ENCODE peak calls at places on chromosomes 5 and 9, in nine cellular contexts. O is uterus, Q is lower leg skin, E is vagina, F is IMR-90, P is body of pancreas, S is ovary, B is heart left ventricle, D is A549. L is an unnamed sample.

GRCh38 chr5:64690417-64691151 is at the start of gene SHISAL2B:
- DNase-seq in O (no peak), B (no peak), Q (no peak), E (no peak), F (no peak), D (peak; percentile 22), P (no peak), S (no peak), L (no peak)

GRCh38 chr5:85278193-85278592 is 893.5 kb upstream of the EDIL3 start:
- DNase-seq in E (no peak), B (no peak), P (no peak), F (no peak), D (no peak), Q (no peak), O (no peak), S (no peak), L (no peak)

GRCh38 chr5:37715957-37716356 is 123.9 kb downstream of the GDNF start:
- DNase-seq in B (no peak), P (no peak), Q (no peak), S (no peak), D (no peak), E (no peak), F (peak; percentile 51), O (no peak), L (no peak)

GRCh38 chr5:142874537-142874936 is 104.4 kb downstream of the ARHGAP26 start:
- DNase-seq in E (no peak), B (peak; percentile 87), D (peak; percentile 73), F (no peak), Q (peak; percentile 63), O (peak; percentile 57), P (peak; percentile 95), S (no peak), L (peak; percentile 54)

GRCh38 chr5:138979684-138980275 is 104.6 kb upstream of the LRRTM2 start:
- DNase-seq in D (no peak), O (no peak), E (no peak), Q (no peak), P (no peak), F (no peak), B (no peak), S (no peak), L (no peak)

GRCh38 chr9:114388764-114389375 is 1.1 kb upstream of the AKNA start:
- DNase-seq in F (no peak), E (no peak), S (no peak), B (peak; percentile 5), D (no peak), O (no peak), P (no peak), Q (no peak), L (no peak)

GRCh38 chr9:122132539-122132938 is 27.0 kb downstream of the NDUFA8 start:
- DNase-seq in Q (no peak), F (no peak), B (no peak), E (no peak), P (no peak), O (no peak), D (no peak), S (no peak), L (no peak)

GRCh38 chr9:70835323-70835722 is 286.1 kb downstream of the TRPM3 start:
- DNase-seq in O (no peak), P (no peak), B (no peak), D (no peak), S (no peak), F (no peak), Q (no peak), E (no peak), L (peak; percentile 11)

GRCh38 chr9:35294066-35294465 is 132.3 kb downstream of the UNC13B start:
- DNase-seq in D (no peak), O (no peak), P (no peak), B (no peak), F (no peak), Q (no peak), E (no peak), S (no peak), L (no peak)

GRCh38 chr5:78644741-78645300 is 3.8 kb downstream of the LHFPL2 start:
- DNase-seq in Q (no peak), E (no peak), B (no peak), F (peak; percentile 53), P (no peak), O (no peak), S (no peak), D (no peak), L (no peak)

GRCh38 chr9:94108584-94108983 is 24.3 kb downstream of the PTPDC1 start:
- DNase-seq in B (peak; percentile 52), E (no peak), O (no peak), D (no peak), S (no peak), Q (no peak), F (peak; percentile 18), P (no peak), L (no peak)

GRCh38 chr5:125310749-125311148 is 564.3 kb upstream of the ZNF608 start:
- DNase-seq in B (no peak), P (no peak), D (no peak), S (no peak), Q (no peak), F (peak; percentile 25), E (no peak), O (no peak), L (no peak)

GRCh38 chr9:115202960-115203751 is 85.2 kb upstream of the TNC start:
- DNase-seq in Q (no peak), O (peak; percentile 25), E (no peak), F (peak; percentile 94), S (no peak), D (no peak), P (no peak), B (peak; percentile 66), L (no peak)

GRCh38 chr5:170269579-170269978 is 28.0 kb downstream of the LCP2 start:
- DNase-seq in E (no peak), O (no peak), S (no peak), Q (no peak), B (no peak), D (no peak), F (no peak), P (peak; percentile 57), L (no peak)

GRCh38 chr5:127975961-127976360 is 107.6 kb upstream of the SLC12A2 start:
- DNase-seq in O (no peak), Q (no peak), E (no peak), S (no peak), P (no peak), B (no peak), D (no peak), F (no peak), L (no peak)

GRCh38 chr5:72917371-72917776 is 38.5 kb upstream of the FCHO2 start:
- DNase-seq in B (no peak), F (no peak), E (no peak), D (no peak), P (no peak), S (no peak), Q (no peak), O (no peak), L (no peak)
- TF ChIP-seq POLR2A in B (no peak), F (no peak), E (no peak), D (no peak), P (no peak), S (no peak), Q (no peak), O (no peak), L (no peak)

DNA sequence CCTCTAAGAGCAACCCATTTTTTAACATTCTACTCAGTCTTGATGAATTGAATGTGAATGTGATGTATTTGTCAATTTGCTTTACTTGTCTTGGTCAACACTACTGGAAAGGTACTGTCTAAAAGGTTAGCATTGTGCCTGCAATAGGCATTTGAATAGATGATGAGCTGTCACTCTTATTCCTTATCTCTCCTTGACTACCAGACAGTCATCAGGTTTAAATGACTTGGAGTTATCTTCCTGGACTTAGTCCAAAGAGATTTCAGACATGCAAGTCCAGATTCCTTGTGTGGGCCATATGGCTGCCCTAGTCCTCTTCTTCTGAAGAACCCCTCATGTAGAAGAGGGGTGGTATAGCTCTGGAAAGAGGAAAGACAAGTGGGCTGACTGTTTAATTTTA is 4.8 kb downstream of the ARHGEF28 start:
- DNase-seq in B (no peak), O (no peak), P (no peak), F (no peak), E (no peak), Q (no peak), S (no peak), D (no peak), L (no peak)
- TF ChIP-seq POLR2A in B (no peak), O (no peak), P (no peak), F (no peak), E (no peak), Q (no peak), S (no peak), D (no peak), L (no peak)

GRCh38 chr9:136806067-136806466 is 1.7 kb upstream of the RABL6 start:
- DNase-seq in E (peak; percentile 85), P (no peak), D (no peak), Q (no peak), O (no peak), F (no peak), B (peak; percentile 26), S (no peak), L (no peak)

GRCh38 chr9:136808781-136809158 is 1.0 kb downstream of the RABL6 start:
- DNase-seq in S (no peak), B (no peak), F (peak; percentile 35), Q (no peak), E (no peak), O (no peak), P (no peak), D (no peak), L (peak; percentile 72)

GRCh38 chr9:136806631-136807201 is 1.0 kb upstream of the RABL6 start:
- DNase-seq in O (no peak), F (no peak), E (peak; percentile 85), D (no peak), S (peak; percentile 15), P (no peak), Q (no peak), B (peak; percentile 26), L (no peak)

GRCh38 chr9:136808075-136808780 is 480 bp downstream of the RABL6 start:
- DNase-seq in Q (no peak), D (no peak), E (no peak), S (peak; percentile 53), P (peak; percentile 35), F (no peak), B (peak; percentile 40), O (no peak), L (peak; percentile 68)

GRCh38 chr9:136807281-136808074 is at the start of gene RABL6:
- DNase-seq in B (peak; percentile 81), Q (no peak), O (peak; percentile 83), D (peak; percentile 91), P (peak; percentile 72), E (no peak), F (peak; percentile 55), S (peak; percentile 76), L (peak; percentile 100)
- TF ChIP-seq POLR2A in B (no peak), Q (no peak), O (peak; percentile 82), D (peak; percentile 92), P (peak; percentile 16), E (peak; percentile 58), F (peak; percentile 68), S (peak; percentile 66), L (peak; percentile 86)

DNA sequence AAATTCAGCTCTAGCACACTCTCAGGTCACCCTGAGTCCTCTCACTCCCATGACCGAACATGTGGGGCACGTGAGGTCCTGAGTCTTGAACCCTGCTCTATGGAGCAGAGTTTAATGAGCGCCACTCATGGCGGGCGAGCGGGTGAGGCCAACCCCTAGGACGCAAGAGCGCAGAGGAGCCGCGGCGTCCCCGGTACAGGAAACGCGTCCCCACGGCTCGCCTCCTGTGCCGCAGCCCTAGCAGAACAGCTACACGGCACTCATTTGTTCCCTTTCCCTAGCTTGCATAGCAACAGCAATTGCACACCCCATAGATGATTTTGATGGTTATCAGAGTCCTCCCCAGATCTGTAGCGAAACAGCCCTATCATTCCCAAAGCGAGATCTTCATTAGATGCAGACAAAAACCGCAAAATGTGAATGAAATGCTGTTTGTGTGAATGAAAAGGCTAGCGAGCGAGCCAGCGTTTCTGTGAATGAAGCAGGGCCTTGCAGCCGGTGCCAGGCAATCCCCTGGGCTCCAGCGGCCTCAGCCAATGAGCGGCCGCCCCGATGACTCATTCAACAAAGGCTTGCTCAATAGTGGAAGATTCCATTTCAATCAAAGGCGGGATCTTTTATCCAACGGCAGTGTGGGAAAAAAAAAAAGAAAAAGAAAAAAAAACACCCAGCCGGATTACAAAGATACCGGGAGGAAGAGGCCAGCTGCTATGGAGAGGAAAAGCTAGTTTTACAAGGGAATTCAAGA is 1.5 kb upstream of the SHC3 start:
- DNase-seq in F (peak; percentile 97), Q (peak; percentile 88), O (peak; percentile 89), E (peak; percentile 93), B (peak; percentile 91), S (peak; percentile 57), P (peak; percentile 95), D (peak; percentile 88), L (peak; percentile 98)
- TF ChIP-seq POLR2A in F (peak; percentile 76), Q (no peak), O (peak; percentile 44), E (peak; percentile 66), B (no peak), S (no peak), P (peak; percentile 84), D (peak; percentile 43), L (peak; percentile 28)

L was measured in H54.